ENCODE peak calls at places on chromosomes 12 and 14, in nine cellular contexts. A is Peyer's patch, L is A549, M is heart left ventricle, Q is esophagus squamous epithelium, R is HCT116, I is IMR-90, C is ovary, E is spleen. Y is an unnamed sample. For H3K4me1, the result is how much of the 10 kb centered on the place peaks cover.

GRCh38 chr14:86203843-86204242 is 673.9 kb downstream of the FLRT2 start:
- DNase-seq in A (no peak), L (no peak), M (no peak), Q (no peak), R (no peak), I (no peak), C (no peak), E (no peak), Y (no peak)

GRCh38 chr14:42421377-42422078 is 814.9 kb downstream of the LRFN5 start:
- DNase-seq in A (no peak), L (no peak), M (no peak), Q (no peak), R (no peak), I (no peak), C (no peak), E (no peak), Y (no peak)

GRCh38 chr14:106879241-106879640 is 1352.9 kb downstream of the TMEM121 start:
- DNase-seq in A (peak), L (peak), M (no peak), Q (no peak), R (peak), I (no peak), C (peak), E (peak), Y (no peak)

GRCh38 chr12:102474438-102475064 is 5.8 kb downstream of the IGF1 start:
- DNase-seq in A (no peak), L (peak), M (no peak), Q (no peak), R (peak), I (peak), C (no peak), E (no peak), Y (peak)

GRCh38 chr14:20997564-20997963 is 1.5 kb upstream of the SLC39A2 start:
- DNase-seq in A (no peak), L (no peak), M (no peak), Q (no peak), R (no peak), I (no peak), C (no peak), E (no peak), Y (no peak)

GRCh38 chr14:87745507-87746118 is 247.4 kb downstream of the GALC start:
- DNase-seq in A (no peak), L (peak), M (no peak), Q (no peak), R (peak), I (peak), C (no peak), E (no peak), Y (peak)

GRCh38 chr12:94240171-94240570 is 91.8 kb downstream of the PLXNC1 start:
- DNase-seq in A (peak), L (no peak), M (no peak), Q (no peak), R (no peak), I (no peak), C (no peak), E (no peak), Y (no peak)

GRCh38 chr12:72986963-72987362 is 714.8 kb downstream of the TRHDE start:
- DNase-seq in A (no peak), L (no peak), M (no peak), Q (no peak), R (no peak), I (no peak), C (no peak), E (no peak), Y (no peak)

GRCh38 chr12:45655186-45655585 is 74.3 kb upstream of the ARID2 start:
- DNase-seq in A (peak), L (peak), M (no peak), Q (no peak), R (no peak), I (peak), C (no peak), E (no peak), Y (no peak)

GRCh38 chr14:100096656-100097055 is 31.4 kb downstream of the EVL start:
- DNase-seq in A (no peak), L (no peak), M (no peak), Q (no peak), R (no peak), I (peak), C (no peak), E (no peak), Y (no peak)

GRCh38 chr14:69049675-69050074 is 70.6 kb upstream of the ACTN1 start:
- DNase-seq in A (no peak), L (no peak), M (no peak), Q (no peak), R (no peak), I (peak), C (no peak), E (no peak), Y (no peak)

GRCh38 chr12:119665164-119665929 is 2.6 kb upstream of the PRKAB1 start:
- DNase-seq in A (no peak), L (no peak), M (no peak), Q (no peak), R (no peak), I (no peak), C (no peak), E (no peak), Y (no peak)

DNA sequence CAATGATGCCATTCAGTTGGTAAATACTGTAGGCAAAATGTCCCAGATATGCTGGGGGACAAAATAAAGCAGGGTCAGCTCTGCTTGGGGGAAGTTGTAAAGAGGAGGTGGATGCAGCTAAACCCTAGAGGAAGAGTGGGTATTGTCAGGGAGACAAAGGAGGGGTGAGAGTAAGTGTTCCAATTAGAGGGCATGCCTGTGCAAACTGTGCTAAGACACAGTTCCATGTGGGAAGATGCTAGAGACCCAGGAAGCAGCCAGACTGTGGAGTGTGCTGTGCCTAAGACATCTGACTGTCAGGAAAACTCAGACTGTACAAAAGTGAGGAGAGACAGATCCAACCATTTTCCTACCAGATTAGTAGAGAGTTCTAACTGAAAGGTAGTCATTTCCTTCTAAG is 474.3 kb downstream of the ATP23 start:
- DNase-seq in A (no peak), L (no peak), M (no peak), Q (no peak), R (no peak), I (no peak), C (no peak), E (no peak), Y (no peak)
- H3K4me1 ChIP-seq in A (under half), L (half or more), M (under half), Q (under half), R (under half), I (under half), C (under half), E (under half), Y (under half)

GRCh38 chr12:57461326-57461903 is 1.8 kb downstream of the GLI1 start:
- DNase-seq in A (peak), L (peak), M (peak), Q (no peak), R (no peak), I (peak), C (peak), E (peak), Y (peak)

GRCh38 chr12:57459055-57459749 is 383 bp upstream of the GLI1 start:
- DNase-seq in A (peak), L (peak), M (peak), Q (peak), R (peak), I (peak), C (peak), E (peak), Y (peak)

GRCh38 chr12:57459750-57460400 is at the start of gene GLI1:
- DNase-seq in A (no peak), L (peak), M (peak), Q (no peak), R (no peak), I (peak), C (peak), E (peak), Y (no peak)

GRCh38 chr12:57461904-57462306 is 2.3 kb downstream of the GLI1 start:
- DNase-seq in A (no peak), L (no peak), M (no peak), Q (no peak), R (no peak), I (peak), C (no peak), E (no peak), Y (no peak)

DNA sequence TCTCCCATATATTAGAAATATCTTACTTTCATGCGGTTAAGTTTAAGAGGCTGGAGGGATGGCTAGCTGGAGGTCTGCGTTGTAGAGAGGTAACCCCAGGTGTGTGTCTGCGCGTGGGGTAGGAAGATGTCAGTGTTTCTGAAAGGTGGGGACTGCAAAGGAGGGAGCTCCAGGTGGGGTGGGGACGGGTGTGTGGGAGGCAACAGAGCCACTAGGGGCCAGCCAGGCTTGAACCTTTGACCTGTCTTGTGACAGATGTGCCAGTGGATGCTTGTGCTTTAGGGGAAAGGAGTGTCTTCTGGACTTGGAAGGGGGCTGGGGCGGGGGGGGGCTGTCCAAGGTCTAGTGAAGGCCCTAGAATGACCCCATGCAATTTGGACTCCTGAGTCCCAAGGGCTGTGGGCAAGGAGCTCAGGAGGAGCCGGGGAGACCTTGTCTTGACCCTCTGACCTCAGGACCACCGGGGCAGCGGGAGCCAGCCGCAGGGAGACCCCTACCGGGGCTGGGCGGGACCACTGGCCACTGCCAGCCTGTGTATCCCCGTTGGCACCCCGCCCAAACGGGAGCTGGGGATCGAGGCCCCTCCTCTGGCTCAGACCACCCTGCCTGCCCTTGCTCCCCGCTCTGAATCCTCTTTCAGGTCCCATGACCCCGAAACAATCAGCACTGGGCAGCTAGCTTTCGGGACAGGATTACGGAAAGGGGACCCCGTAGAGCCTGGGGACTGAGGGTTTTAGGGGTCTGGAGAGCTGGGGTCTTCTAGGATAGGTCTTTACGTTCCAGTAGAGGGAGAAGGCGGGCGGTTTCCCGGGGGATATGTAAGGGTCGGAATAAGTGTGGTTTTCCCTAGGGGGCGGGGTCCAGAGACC is 1.1 kb downstream of the GLI1 start:
- DNase-seq in A (no peak), L (peak), M (peak), Q (no peak), R (no peak), I (no peak), C (peak), E (peak), Y (no peak)
- H3K27ac ChIP-seq in A (peak), L (peak), M (no peak), Q (no peak), R (peak), I (no peak), C (no peak), E (no peak), Y (no peak)

DNA sequence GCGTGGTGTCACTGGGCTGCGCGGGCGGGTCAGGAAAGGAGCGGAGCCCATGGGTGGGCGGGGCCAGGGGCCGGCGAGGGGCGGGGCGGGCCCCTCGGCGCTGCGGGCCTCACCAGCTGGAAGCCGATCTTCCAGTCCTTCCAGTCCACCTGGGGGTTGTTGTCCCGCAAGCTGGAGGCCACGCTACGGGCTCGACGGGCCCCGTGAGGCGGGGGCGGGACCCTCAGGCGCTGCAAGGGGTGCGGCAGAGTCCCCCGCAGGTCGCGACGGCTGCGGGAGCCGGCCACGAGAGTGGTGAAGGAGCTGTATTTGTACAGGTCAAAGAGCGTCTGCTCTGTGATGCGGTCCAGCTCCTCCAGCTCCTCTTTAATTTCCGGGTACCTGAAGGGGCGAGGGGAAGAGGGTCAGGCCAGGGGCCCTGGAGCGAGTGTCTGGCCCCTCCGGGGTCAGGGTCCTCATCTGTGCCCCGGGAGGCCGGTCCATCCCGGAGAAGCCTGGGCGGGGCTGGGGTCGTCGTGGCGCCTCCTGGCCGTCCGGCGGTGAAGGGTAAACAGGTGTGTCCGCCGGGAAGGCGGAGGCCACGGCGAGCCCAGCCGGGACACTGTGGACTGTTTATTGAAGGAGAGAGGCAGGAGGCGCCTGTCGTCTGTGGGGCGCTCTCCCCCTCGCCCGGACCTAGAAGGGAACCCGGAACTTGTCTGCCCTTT is 11.9 kb downstream of the SCNN1A start:
- DNase-seq in A (peak), L (peak), M (peak), Q (no peak), R (no peak), I (peak), C (peak), E (peak), Y (peak)
- TF ChIP-seq POLR2A in A (peak), L (peak), M (no peak), Q (peak), R (peak), I (no peak), C (peak), E (no peak), Y (peak)

DNA sequence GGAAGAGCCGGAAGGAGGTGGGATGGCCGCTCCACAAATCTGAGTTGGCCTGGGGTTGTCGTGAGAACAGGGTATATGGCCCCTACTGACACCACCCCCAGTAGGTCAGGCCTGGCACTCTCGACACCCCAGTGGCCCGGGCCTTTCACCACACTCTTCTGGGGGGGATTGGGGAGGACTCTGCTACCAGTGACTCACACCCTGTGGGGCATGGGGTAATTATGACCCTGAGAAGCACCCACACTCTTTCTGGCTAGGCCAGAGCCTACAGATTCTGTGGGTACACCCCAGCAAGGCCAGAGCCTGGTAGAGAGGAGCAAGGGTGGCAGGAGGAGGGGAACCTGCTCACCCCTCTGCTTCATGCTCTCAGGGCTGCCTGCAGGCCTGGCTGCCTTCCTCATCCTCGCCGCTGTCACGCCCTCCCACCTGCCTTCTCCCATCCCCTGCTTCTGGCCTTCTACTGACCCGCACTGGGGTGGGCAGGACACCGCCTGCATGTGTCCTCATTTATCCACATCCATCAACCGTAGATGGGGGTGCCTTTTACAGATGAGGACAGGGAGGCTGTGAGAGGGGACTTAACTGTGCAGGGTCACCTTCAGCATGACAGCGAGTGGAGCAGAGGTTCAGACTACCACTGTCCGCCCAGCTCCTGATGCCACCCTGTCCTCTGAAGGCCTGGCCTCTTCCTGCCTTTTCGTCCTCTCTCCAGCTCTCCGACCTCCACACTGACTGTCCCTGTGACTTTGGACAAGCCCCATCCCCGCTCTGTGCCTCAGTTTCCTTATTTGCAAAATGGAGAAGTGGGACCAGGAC is 18.4 kb downstream of the ASB2 start:
- DNase-seq in A (no peak), L (no peak), M (no peak), Q (no peak), R (no peak), I (no peak), C (no peak), E (no peak), Y (no peak)
- H3K4me1 ChIP-seq in A (under half), L (under half), M (under half), Q (under half), R (half or more), I (under half), C (under half), E (half or more), Y (under half)

DNA sequence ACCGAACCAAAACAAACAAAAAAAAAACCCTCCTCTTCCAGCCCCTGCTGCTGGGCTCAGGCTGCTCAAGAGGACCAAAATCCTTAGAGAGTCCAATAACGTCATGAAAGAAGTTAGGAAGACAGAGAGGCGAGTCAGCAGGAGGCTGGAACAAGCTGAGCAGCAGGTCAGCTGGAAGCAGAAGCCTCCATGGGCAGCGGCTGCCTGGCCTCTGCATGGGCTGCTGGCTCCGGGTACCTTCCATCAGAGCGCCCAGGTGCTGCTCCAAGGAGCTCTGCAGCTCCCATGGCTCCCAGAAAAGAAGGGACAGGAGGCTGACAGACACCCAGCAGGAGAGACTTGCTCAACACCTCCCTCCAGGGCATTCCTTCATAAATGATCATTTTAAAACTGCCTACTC is 3.2 kb upstream of the KRT2 start:
- DNase-seq in A (no peak), L (no peak), M (no peak), Q (no peak), R (no peak), I (no peak), C (no peak), E (peak), Y (peak)
- H3K27ac ChIP-seq in A (no peak), L (no peak), M (no peak), Q (no peak), R (no peak), I (no peak), C (no peak), E (no peak), Y (no peak)

GRCh38 chr12:76236640-76237039 is 111.6 kb downstream of the BBS10 start:
- DNase-seq in A (no peak), L (peak), M (no peak), Q (no peak), R (peak), I (peak), C (no peak), E (no peak), Y (no peak)
- TF ChIP-seq POLR2A in A (no peak), L (no peak), M (no peak), Q (no peak), R (no peak), I (no peak), C (no peak), E (no peak), Y (no peak)

GRCh38 chr12:68638171-68638570 is 27.5 kb downstream of the RAP1B start:
- DNase-seq in A (no peak), L (no peak), M (no peak), Q (no peak), R (no peak), I (no peak), C (no peak), E (no peak), Y (no peak)

GRCh38 chr12:68639396-68639767 is 28.7 kb downstream of the RAP1B start:
- DNase-seq in A (no peak), L (no peak), M (no peak), Q (no peak), R (no peak), I (no peak), C (no peak), E (no peak), Y (no peak)

GRCh38 chr12:68638721-68639395 is 28.2 kb downstream of the RAP1B start:
- DNase-seq in A (no peak), L (no peak), M (no peak), Q (no peak), R (no peak), I (no peak), C (no peak), E (no peak), Y (no peak)

GRCh38 chr12:68633614-68634558 is 23.2 kb downstream of the RAP1B start:
- DNase-seq in A (no peak), L (no peak), M (no peak), Q (no peak), R (no peak), I (no peak), C (no peak), E (no peak), Y (no peak)

GRCh38 chr12:68636268-68636667 is 25.6 kb downstream of the RAP1B start:
- DNase-seq in A (no peak), L (peak), M (no peak), Q (no peak), R (no peak), I (peak), C (no peak), E (no peak), Y (no peak)
- H3K4me1 ChIP-seq in A (under half), L (under half), M (half or more), Q (under half), R (under half), I (under half), C (under half), E (half or more), Y (half or more)

GRCh38 chr14:92651793-92652382 is 96.5 kb downstream of the LGMN start:
- DNase-seq in A (peak), L (no peak), M (peak), Q (no peak), R (no peak), I (no peak), C (peak), E (peak), Y (no peak)
- H3K27ac ChIP-seq in A (peak), L (no peak), M (peak), Q (peak), R (no peak), I (no peak), C (no peak), E (peak), Y (no peak)